ENCODE peak calls at places on chromosomes 13 and 19, in six cellular contexts. Y, U, N, H, K and Q are unnamed samples.

GRCh38 chr13:77516342-77516789 is 19.1 kb upstream of the SCEL start:
- DNase-seq in U (peak), H (no peak), K (peak), N (no peak), Y (no peak), Q (no peak)

GRCh38 chr13:77563110-77563509 is 27.6 kb downstream of the SCEL start:
- DNase-seq in N (peak), U (peak), K (peak), Y (no peak), H (no peak), Q (no peak)

GRCh38 chr13:111210488-111210887 is 95.4 kb downstream of the ARHGEF7 start:
- DNase-seq in N (peak), U (peak), Y (peak), K (peak), H (no peak), Q (peak)

GRCh38 chr19:45117167-45117594 is 24.2 kb downstream of the PPP1R37 start:
- DNase-seq in U (peak), H (no peak), K (no peak), Y (no peak), N (peak), Q (no peak)

GRCh38 chr19:15456871-15457700 is 7.3 kb downstream of the RASAL3 start:
- DNase-seq in H (peak), N (peak), U (no peak), K (no peak), Y (no peak), Q (no peak)

GRCh38 chr19:5298502-5298901 is 42.1 kb downstream of the PTPRS start:
- DNase-seq in K (no peak), N (no peak), Y (no peak), U (no peak), H (peak), Q (no peak)

GRCh38 chr13:23631676-23632622 is 61.7 kb downstream of the TNFRSF19 start:
- DNase-seq in Y (no peak), K (no peak), H (no peak), N (no peak), U (no peak), Q (no peak)

GRCh38 chr13:51645154-51645650 is 60.9 kb downstream of the WDFY2 start:
- DNase-seq in U (peak), N (peak), K (peak), H (no peak), Y (no peak), Q (no peak)

GRCh38 chr19:7801020-7801570 is 28.9 kb upstream of the EVI5L start:
- DNase-seq in H (no peak), N (no peak), K (no peak), U (no peak), Y (no peak), Q (no peak)

GRCh38 chr19:42355896-42356295 is 30.5 kb downstream of the MEGF8 start:
- DNase-seq in Y (no peak), N (no peak), H (no peak), K (no peak), U (no peak), Q (no peak)

GRCh38 chr13:107851670-107852460 is 363.5 kb downstream of the LIG4 start:
- DNase-seq in U (peak), K (no peak), Y (no peak), N (no peak), H (no peak), Q (no peak)

GRCh38 chr13:87925006-87925405 is 253.8 kb downstream of the SLITRK5 start:
- DNase-seq in K (peak), H (no peak), N (no peak), Y (no peak), U (no peak), Q (no peak)

GRCh38 chr19:43432866-43433673 is 18.4 kb downstream of the TEX101 start:
- DNase-seq in H (no peak), N (peak), K (peak), U (peak), Y (peak), Q (no peak)

GRCh38 chr19:45657520-45658163 is 10.4 kb upstream of the GIPR start:
- DNase-seq in K (no peak), N (peak), Y (no peak), H (no peak), U (no peak), Q (no peak)

GRCh38 chr13:101763191-101763590 is 310.7 kb downstream of the ITGBL1 start:
- DNase-seq in N (no peak), H (no peak), U (no peak), K (no peak), Y (no peak), Q (no peak)

GRCh38 chr19:21838646-21839045 is 2.7 kb upstream of the ZNF43 start:
- DNase-seq in K (no peak), H (no peak), N (no peak), Y (no peak), U (peak), Q (no peak)

GRCh38 chr19:10408511-10409291 is 5.4 kb upstream of the CDC37 start:
- DNase-seq in H (no peak), Y (no peak), U (no peak), K (no peak), N (no peak), Q (no peak)

GRCh38 chr19:5800361-5801270 is 4.3 kb upstream of the NRTN start:
- DNase-seq in Y (no peak), N (peak), H (no peak), U (no peak), K (no peak), Q (no peak)

GRCh38 chr13:78241278-78241919 is 322.8 kb upstream of the EDNRB start:
- DNase-seq in U (peak), Y (peak), N (peak), H (no peak), K (peak), Q (no peak)

GRCh38 chr13:93199856-93200255 is 26.8 kb upstream of the GPC6 start:
- DNase-seq in K (no peak), Y (no peak), N (no peak), U (no peak), H (no peak), Q (no peak)

GRCh38 chr19:54551293-54551692 is 22.3 kb upstream of the LILRA2 start:
- DNase-seq in Y (no peak), K (no peak), H (no peak), U (no peak), N (no peak), Q (no peak)

GRCh38 chr13:110323172-110323851 is 16.2 kb downstream of the COL4A2 start:
- DNase-seq in H (no peak), Y (no peak), N (no peak), U (peak), K (peak), Q (peak)

GRCh38 chr13:47409778-47410177 is 512.9 kb upstream of the HTR2A start:
- DNase-seq in K (no peak), Y (no peak), U (no peak), H (no peak), N (peak), Q (no peak)

GRCh38 chr19:40381321-40381720 is 8.7 kb downstream of the HIPK4 start:
- DNase-seq in N (no peak), Y (no peak), K (no peak), H (no peak), U (no peak), Q (no peak)

GRCh38 chr13:66532146-66532545 is 698.0 kb downstream of the PCDH9 start:
- DNase-seq in N (no peak), Y (no peak), U (peak), K (peak), H (no peak), Q (no peak)

GRCh38 chr19:47485210-47485609 is 1.2 kb upstream of the KPTN start:
- DNase-seq in Y (no peak), N (no peak), K (no peak), U (no peak), H (no peak), Q (no peak)

GRCh38 chr13:44312898-44313551 is 60.6 kb upstream of the SERP2 start:
- DNase-seq in K (peak), N (no peak), U (peak), H (no peak), Y (no peak), Q (peak)

GRCh38 chr19:8463343-8463742 is 18.6 kb downstream of the HNRNPM start:
- DNase-seq in H (no peak), N (no peak), U (no peak), K (no peak), Y (no peak), Q (no peak)

GRCh38 chr13:112779856-112780604 is 90.2 kb downstream of the ATP11A start:
- DNase-seq in N (no peak), Y (no peak), H (peak), K (no peak), U (peak), Q (no peak)

GRCh38 chr13:89627991-89628390 is 1719.5 kb upstream of the MIR17HG start:
- DNase-seq in Y (no peak), H (no peak), K (no peak), U (no peak), N (no peak), Q (no peak)

DNA sequence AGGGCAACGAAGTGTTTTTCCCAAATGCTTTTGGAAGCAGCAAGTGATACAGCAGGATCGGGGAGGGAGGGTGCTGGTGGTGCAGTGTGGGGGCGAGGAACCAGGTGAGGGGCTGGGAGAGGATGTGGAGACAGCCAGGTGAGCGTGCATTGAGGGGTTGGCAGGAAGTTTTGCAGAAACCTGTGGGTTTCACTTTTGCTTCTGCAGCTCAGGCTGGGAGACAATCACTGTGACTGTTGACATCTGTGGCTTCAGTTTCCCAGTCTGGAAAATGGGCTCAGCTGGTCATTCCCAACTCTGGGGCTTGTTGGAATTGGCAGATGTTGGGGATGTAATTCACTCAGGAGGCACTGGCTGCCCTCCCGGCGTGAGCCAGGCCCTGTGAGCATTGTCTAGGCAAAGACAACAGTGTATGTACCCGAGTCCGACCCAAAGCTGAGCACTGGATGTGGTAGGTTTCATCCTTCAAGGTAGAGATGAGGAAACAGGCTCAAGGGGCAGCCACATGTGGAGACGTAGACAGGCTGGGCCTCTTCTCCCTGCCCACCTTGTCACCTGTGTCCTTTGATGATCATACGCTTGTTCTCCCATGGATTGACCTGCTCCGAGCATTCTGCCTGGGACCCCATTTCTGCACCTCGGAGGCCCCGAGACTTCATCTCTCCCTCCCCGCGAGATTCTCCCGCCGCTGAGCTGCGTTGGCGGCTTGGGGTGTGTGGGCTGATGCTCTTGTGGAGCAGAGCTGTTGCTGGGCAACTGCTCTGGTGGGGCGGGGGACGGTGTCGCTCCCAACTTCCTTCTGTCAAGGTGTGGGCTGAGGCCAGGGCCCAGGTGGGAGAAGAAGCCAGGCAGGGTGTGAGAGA is 21.9 kb downstream of the MAST3 start:
- DNase-seq in U (no peak), H (no peak), K (no peak), Y (no peak), N (no peak), Q (no peak)
- H3K4me3 ChIP-seq in U (no peak), H (peak), K (peak), Y (no peak), N (no peak), Q (peak)

GRCh38 chr19:38374332-38375097 is at the start of gene PSMD8:
- DNase-seq in Y (peak), K (peak), H (peak), N (peak), U (peak), Q (peak)

GRCh38 chr19:38373907-38374331 is 452 bp upstream of the PSMD8 start:
- DNase-seq in N (no peak), U (no peak), H (no peak), Y (no peak), K (no peak), Q (no peak)

GRCh38 chr19:38375748-38376147 is 1.4 kb downstream of the PSMD8 start:
- DNase-seq in Y (no peak), U (peak), N (no peak), H (no peak), K (no peak), Q (no peak)

GRCh38 chr19:38376576-38376975 is 2.2 kb downstream of the PSMD8 start:
- DNase-seq in U (no peak), Y (no peak), K (no peak), H (no peak), N (no peak), Q (no peak)

GRCh38 chr19:38375098-38375493 is 725 bp downstream of the PSMD8 start:
- DNase-seq in H (no peak), K (peak), U (peak), N (no peak), Y (no peak), Q (no peak)
- H3K27ac ChIP-seq in H (peak), K (peak), U (peak), N (peak), Y (peak), Q (peak)

GRCh38 chr19:16821081-16821480 is 8.1 kb upstream of the SIN3B start:
- DNase-seq in Y (no peak), N (no peak), U (no peak), H (no peak), K (no peak), Q (no peak)
- TF ChIP-seq CTCF in Y (no peak), N (no peak), U (no peak), H (no peak), K (no peak), Q (no peak)

GRCh38 chr19:12092065-12092867 is 27.7 kb downstream of the ZNF844 start:
- DNase-seq in K (peak), H (peak), U (peak), Y (peak), N (peak), Q (peak)
- H3K4me3 ChIP-seq in K (peak), H (peak), U (peak), Y (peak), N (peak), Q (peak)

DNA sequence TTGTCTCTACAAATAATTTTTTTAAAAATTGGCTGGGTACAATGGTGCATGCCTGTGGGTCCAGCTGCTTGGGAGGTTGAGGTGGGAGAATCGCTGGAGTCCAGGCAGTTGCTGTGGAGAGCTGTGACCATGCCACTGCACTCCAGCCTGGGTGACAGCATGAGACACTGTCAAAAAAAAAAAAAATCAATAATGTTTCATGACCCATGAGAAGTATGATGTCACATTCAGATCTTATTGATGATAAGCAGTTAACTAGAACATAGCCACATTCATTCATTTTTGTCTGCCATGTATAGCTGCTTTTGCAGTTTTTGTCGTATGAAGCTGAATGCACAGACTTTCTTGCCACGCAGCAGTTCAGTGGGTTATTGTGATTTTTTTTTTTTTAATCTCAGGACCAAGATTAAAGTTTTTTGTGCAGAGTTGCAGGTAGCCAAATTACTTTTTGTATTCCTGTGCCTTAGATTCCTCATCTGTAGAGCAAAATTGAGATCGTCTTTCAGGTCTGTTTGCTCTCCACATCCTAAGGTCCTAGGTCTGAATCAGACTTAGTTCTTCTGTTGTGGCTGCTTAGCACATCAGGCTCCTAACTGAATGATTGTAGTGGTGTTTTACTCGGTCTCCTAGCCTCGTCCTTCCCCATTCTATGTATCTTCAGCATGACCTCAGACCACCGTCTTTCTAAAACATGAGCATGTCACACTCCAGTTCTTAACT is 145.2 kb downstream of the GGACT start:
- DNase-seq in H (no peak), U (no peak), K (no peak), N (no peak), Y (no peak), Q (no peak)
- H3K27ac ChIP-seq in H (no peak), U (no peak), K (no peak), N (no peak), Y (no peak), Q (no peak)

GRCh38 chr13:76223565-76223964 is 587.4 kb downstream of the LMO7 start:
- DNase-seq in K (no peak), N (no peak), H (no peak), Y (no peak), U (no peak), Q (no peak)
- TF ChIP-seq CTCF in K (no peak), N (peak), H (no peak), Y (peak), U (no peak), Q (no peak)

GRCh38 chr19:35119091-35119490 is 3.5 kb downstream of the FXYD3 start:
- DNase-seq in N (no peak), H (no peak), Y (no peak), K (no peak), U (no peak), Q (no peak)

GRCh38 chr19:35117017-35117570 is 1.5 kb downstream of the FXYD3 start:
- DNase-seq in H (no peak), U (no peak), N (no peak), K (no peak), Y (no peak), Q (no peak)

GRCh38 chr19:35118268-35119026 is 2.8 kb downstream of the FXYD3 start:
- DNase-seq in U (no peak), K (no peak), N (no peak), Y (no peak), H (no peak), Q (no peak)

GRCh38 chr19:35116085-35116801 is 620 bp downstream of the FXYD3 start:
- DNase-seq in K (no peak), N (peak), H (no peak), U (no peak), Y (no peak), Q (no peak)

GRCh38 chr19:35117791-35118190 is 2.2 kb downstream of the FXYD3 start:
- DNase-seq in H (no peak), K (no peak), N (no peak), Y (no peak), U (no peak), Q (no peak)
- H3K4me3 ChIP-seq in H (peak), K (no peak), N (no peak), Y (no peak), U (no peak), Q (no peak)

GRCh38 chr19:3161453-3161852 is 17.1 kb upstream of the S1PR4 start:
- DNase-seq in U (peak), H (no peak), K (peak), Y (no peak), N (no peak), Q (no peak)

GRCh38 chr19:3160219-3160618 is 18.4 kb upstream of the S1PR4 start:
- DNase-seq in Y (no peak), U (no peak), K (no peak), H (no peak), N (no peak), Q (no peak)

GRCh38 chr19:3162418-3163229 is 15.9 kb upstream of the S1PR4 start:
- DNase-seq in Y (no peak), N (no peak), K (no peak), H (no peak), U (no peak), Q (no peak)

GRCh38 chr19:3163943-3164342 is 14.6 kb upstream of the S1PR4 start:
- DNase-seq in K (no peak), U (no peak), N (no peak), Y (no peak), H (no peak), Q (no peak)

DNA sequence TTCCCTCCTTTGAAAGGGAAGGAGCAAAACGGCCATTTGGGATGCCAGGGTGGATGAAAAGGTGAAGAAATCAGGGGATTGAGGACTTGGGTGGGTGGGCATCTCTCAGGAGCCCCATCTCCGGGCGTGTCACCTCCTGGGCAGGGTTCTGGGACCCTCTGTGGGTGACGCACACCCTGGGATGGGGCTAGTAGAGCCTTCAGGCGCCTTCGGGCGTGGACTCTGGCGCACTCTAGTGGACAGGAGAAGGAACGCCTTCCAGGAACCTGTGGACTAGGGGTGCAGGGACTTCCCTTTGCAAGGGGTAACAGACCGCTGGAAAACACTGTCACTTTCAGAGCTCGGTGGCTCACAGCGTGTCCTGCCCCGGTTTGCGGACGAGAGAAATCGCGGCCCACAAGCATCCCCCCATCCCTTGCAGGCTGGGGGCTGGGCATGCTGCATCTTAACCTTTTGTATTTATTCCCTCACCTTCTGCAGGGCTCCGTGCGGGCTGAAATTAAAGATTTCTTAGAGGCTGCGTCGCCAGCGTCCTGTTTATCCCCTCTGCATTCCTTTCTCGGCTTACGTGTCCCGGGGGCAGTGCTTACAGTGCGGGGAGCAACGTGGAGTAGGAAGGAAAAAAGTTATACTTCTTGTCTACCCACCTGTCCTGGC is 15.2 kb upstream of the S1PR4 start:
- DNase-seq in U (peak), Y (peak), K (peak), H (peak), N (peak), Q (no peak)
- H3K27ac ChIP-seq in U (no peak), Y (no peak), K (no peak), H (no peak), N (no peak), Q (no peak)

GRCh38 chr13:49099513-49099877 is 120.6 kb upstream of the MLNR start:
- DNase-seq in K (no peak), H (no peak), Y (no peak), U (no peak), N (no peak), Q (no peak)
- TF ChIP-seq CTCF in K (no peak), H (no peak), Y (no peak), U (no peak), N (no peak), Q (no peak)